ENCODE peak calls at places on chromosomes 13 and 19, in eight cellular contexts. G, O, K, Q, P, T, M and L are unnamed samples.
A peak's percentile ranks its signal among the peaks of the same experiment; 100 is the strongest.

GRCh38 chr13:30520571-30520970 is 54.8 kb upstream of the HMGB1 start:
- DNase-seq in G (no peak), O (no peak), K (no peak), Q (no peak), P (no peak), T (no peak), M (no peak), L (no peak)

GRCh38 chr19:21607453-21607852 is 102.1 kb downstream of the ZNF429 start:
- DNase-seq in G (no peak), O (no peak), K (no peak), Q (no peak), P (no peak), T (no peak), M (no peak), L (no peak)

GRCh38 chr19:10450853-10451609 is 30.7 kb downstream of the PDE4A start:
- DNase-seq in G (peak; percentile 34), O (no peak), K (no peak), Q (no peak), P (no peak), T (peak; percentile 67), M (no peak), L (no peak)

GRCh38 chr13:100394005-100394695 is 194.4 kb downstream of the GGACT start:
- DNase-seq in G (no peak), O (peak; percentile 8), K (no peak), Q (no peak), P (no peak), T (no peak), M (no peak), L (no peak)

GRCh38 chr19:58563823-58564222 is 5.4 kb upstream of the UBE2M start:
- DNase-seq in G (no peak), O (no peak), K (no peak), Q (no peak), P (no peak), T (no peak), M (no peak), L (no peak)

GRCh38 chr13:37959284-37959683 is 89.7 kb upstream of the TRPC4 start:
- DNase-seq in G (no peak), O (no peak), K (no peak), Q (no peak), P (no peak), T (no peak), M (no peak), L (no peak)

GRCh38 chr19:45125975-45126493 is 33.1 kb downstream of the PPP1R37 start:
- DNase-seq in G (peak; percentile 65), O (no peak), K (no peak), Q (peak; percentile 25), P (no peak), T (no peak), M (no peak), L (peak; percentile 55)

GRCh38 chr13:75052616-75053015 is 429.4 kb downstream of the TBC1D4 start:
- DNase-seq in G (no peak), O (no peak), K (no peak), Q (no peak), P (no peak), T (no peak), M (no peak), L (no peak)

GRCh38 chr19:49636230-49636932 is 3.6 kb downstream of the RRAS start:
- DNase-seq in G (no peak), O (no peak), K (no peak), Q (no peak), P (peak; percentile 67), T (peak; percentile 67), M (no peak), L (no peak)

GRCh38 chr13:62483774-62484173 is 1068.1 kb upstream of the PCDH20 start:
- DNase-seq in G (no peak), O (no peak), K (no peak), Q (no peak), P (no peak), T (no peak), M (no peak), L (no peak)

GRCh38 chr19:49165865-49166301 is 8.3 kb downstream of the TRPM4 start:
- DNase-seq in G (no peak), O (no peak), K (no peak), Q (no peak), P (peak; percentile 77), T (no peak), M (peak; percentile 58), L (no peak)

GRCh38 chr13:19067767-19068166 is 113.9 kb downstream of the TUBA3C start:
- DNase-seq in G (no peak), O (no peak), K (no peak), Q (no peak), P (no peak), T (no peak), M (no peak), L (no peak)

GRCh38 chr19:695350-695949 is at the start of gene PRSS57:
- DNase-seq in G (no peak), O (no peak), K (no peak), Q (no peak), P (no peak), T (no peak), M (no peak), L (no peak)

GRCh38 chr19:35618857-35619256 is 6.3 kb downstream of the HAUS5 start:
- DNase-seq in G (no peak), O (no peak), K (no peak), Q (no peak), P (no peak), T (no peak), M (peak; percentile 28), L (no peak)

GRCh38 chr13:45296259-45296658 is 44.7 kb downstream of the TPT1 start:
- DNase-seq in G (no peak), O (no peak), K (no peak), Q (no peak), P (no peak), T (no peak), M (no peak), L (no peak)

GRCh38 chr13:45295536-45295935 is 45.4 kb downstream of the TPT1 start:
- DNase-seq in G (no peak), O (peak; percentile 57), K (no peak), Q (no peak), P (no peak), T (no peak), M (no peak), L (no peak)

GRCh38 chr13:45299194-45299593 is 41.8 kb downstream of the TPT1 start:
- DNase-seq in G (no peak), O (no peak), K (no peak), Q (no peak), P (no peak), T (no peak), M (no peak), L (no peak)

GRCh38 chr13:45298206-45298505 is 42.8 kb downstream of the TPT1 start:
- DNase-seq in G (no peak), O (no peak), K (no peak), Q (no peak), P (no peak), T (no peak), M (no peak), L (no peak)

DNA sequence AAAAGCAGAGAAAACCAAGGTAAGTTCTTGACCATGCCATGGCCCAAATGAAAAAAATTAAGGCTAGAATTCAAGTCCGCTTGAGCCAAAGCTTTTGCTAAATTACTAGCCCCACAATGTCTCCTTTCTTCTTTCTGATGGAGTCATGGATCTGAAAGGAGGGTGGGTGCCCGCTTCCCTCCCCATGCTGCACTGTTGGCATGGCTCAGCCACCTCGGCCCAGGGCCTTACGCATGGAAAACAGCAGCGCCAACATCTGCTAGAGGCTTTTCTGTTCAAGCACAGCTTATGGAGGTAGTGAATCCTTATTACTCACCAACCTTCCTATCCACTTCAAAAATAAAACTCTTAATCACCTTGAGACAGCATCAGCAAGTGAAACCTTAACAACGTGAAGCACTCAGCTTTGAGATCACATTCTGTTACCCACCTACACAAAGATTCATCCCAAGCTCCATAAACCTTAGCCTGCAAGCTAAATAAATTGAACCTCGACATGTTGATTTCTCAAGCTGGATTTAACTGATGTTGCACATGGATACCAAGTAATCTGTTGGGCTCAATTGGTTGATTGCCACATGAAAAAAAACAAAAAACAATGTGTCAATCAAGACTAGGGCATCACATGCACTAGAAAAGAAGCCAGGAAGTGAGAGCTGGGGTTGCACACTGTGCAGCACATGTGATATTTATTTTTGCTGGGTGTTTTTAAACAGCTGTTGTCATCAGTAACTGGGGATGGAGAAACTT is 43.4 kb downstream of the TPT1 start:
- DNase-seq in G (no peak), O (no peak), K (no peak), Q (no peak), P (no peak), T (no peak), M (no peak), L (no peak)
- H3K9me3 ChIP-seq in G (no peaks in the 10 kb centered on the region), O (no peaks in the 10 kb centered on the region), K (no peaks in the 10 kb centered on the region), Q (no peaks in the 10 kb centered on the region), P (no peaks in the 10 kb centered on the region), T (no peaks in the 10 kb centered on the region), M (no peaks in the 10 kb centered on the region), L (no peaks in the 10 kb centered on the region)

GRCh38 chr19:6996810-6997209 is 24.4 kb downstream of the MBD3L2B start:
- DNase-seq in G (no peak), O (no peak), K (no peak), Q (no peak), P (no peak), T (no peak), M (no peak), L (no peak)
- H3K9me3 ChIP-seq in G (no peaks in the 10 kb centered on the region), O (no peaks in the 10 kb centered on the region), K (no peaks in the 10 kb centered on the region), Q (no peaks in the 10 kb centered on the region), P (no peaks in the 10 kb centered on the region), T (no peaks in the 10 kb centered on the region), M (no peaks in the 10 kb centered on the region), L (no peaks in the 10 kb centered on the region)

GRCh38 chr19:37098570-37098969 is 20.3 kb downstream of the ZNF420 start:
- DNase-seq in G (no peak), O (no peak), K (no peak), Q (no peak), P (no peak), T (no peak), M (no peak), L (no peak)
- H3K9me3 ChIP-seq in G (peaks cover 84% of the 10 kb centered on the region), O (peaks cover 100% of the 10 kb centered on the region), K (peaks cover 33% of the 10 kb centered on the region), Q (peaks cover 56% of the 10 kb centered on the region), P (peaks cover 93% of the 10 kb centered on the region), T (no peaks in the 10 kb centered on the region), M (peaks cover 3% of the 10 kb centered on the region), L (peaks cover 10% of the 10 kb centered on the region)

DNA sequence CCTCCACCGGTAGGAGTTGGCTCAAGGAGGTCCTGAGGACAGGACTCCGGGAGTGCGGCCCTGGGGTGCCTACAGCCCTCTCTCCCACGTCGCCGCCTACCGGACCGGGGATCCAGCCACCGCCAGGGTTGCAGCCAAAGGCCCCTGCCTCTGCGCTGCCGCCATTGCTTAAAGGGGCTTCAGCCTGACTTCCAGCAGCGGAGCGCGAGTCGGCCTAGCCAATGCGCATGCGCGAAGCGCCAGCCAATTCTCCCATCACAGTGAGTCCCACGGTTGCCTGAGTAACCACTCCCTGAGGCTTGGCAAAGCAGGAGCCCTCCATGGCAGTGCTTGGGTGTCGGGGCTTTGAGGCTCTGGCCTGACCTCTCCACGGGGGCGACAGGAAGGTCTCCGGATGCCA is 21.5 kb upstream of the ZNF420 start:
- DNase-seq in G (no peak), O (no peak), K (no peak), Q (no peak), P (peak; percentile 74), T (peak; percentile 41), M (no peak), L (no peak)
- H3K9me3 ChIP-seq in G (peaks cover 76% of the 10 kb centered on the region), O (peaks cover 90% of the 10 kb centered on the region), K (peaks cover 26% of the 10 kb centered on the region), Q (peaks cover 13% of the 10 kb centered on the region), P (peaks cover 72% of the 10 kb centered on the region), T (no peaks in the 10 kb centered on the region), M (no peaks in the 10 kb centered on the region), L (no peaks in the 10 kb centered on the region)